ENCODE peak calls at places on chromosomes 13 and 19, in five cellular contexts. One of them, this sample, is unnamed.

GRCh38 chr13:43787518-43787891 is 733 bp upstream of the ENOX1 start:
- DNase-seq in fibroblast of lung: no peak
- DNase-seq in PC-9: no peak
- DNase-seq in HCT116: no peak
- DNase-seq in PC-3: peak; percentile 9
- DNase-seq in this sample: peak; percentile 9

GRCh38 chr13:46543307-46543706 is 9.7 kb upstream of the LRCH1 start:
- DNase-seq in fibroblast of lung: no peak
- DNase-seq in PC-9: no peak
- DNase-seq in HCT116: no peak
- DNase-seq in PC-3: no peak
- DNase-seq in this sample: no peak

GRCh38 chr13:110677731-110678545 is 28.0 kb downstream of the CARS2 start:
- DNase-seq in fibroblast of lung: peak; percentile 74
- DNase-seq in PC-9: no peak
- DNase-seq in HCT116: no peak
- DNase-seq in PC-3: no peak
- DNase-seq in this sample: no peak

GRCh38 chr13:60755380-60756163 is 358.6 kb downstream of the TDRD3 start:
- DNase-seq in fibroblast of lung: peak; percentile 2
- DNase-seq in PC-9: no peak
- DNase-seq in HCT116: no peak
- DNase-seq in PC-3: peak; percentile 18
- DNase-seq in this sample: no peak

GRCh38 chr13:65789815-65790214 is 1440.3 kb downstream of the PCDH9 start:
- DNase-seq in fibroblast of lung: peak; percentile 13
- DNase-seq in PC-9: no peak
- DNase-seq in HCT116: no peak
- DNase-seq in PC-3: peak; percentile 35
- DNase-seq in this sample: peak; percentile 4

GRCh38 chr19:46125447-46125846 is 959 bp upstream of the IGFL3 start:
- DNase-seq in fibroblast of lung: no peak
- DNase-seq in PC-9: no peak
- DNase-seq in HCT116: no peak
- DNase-seq in PC-3: no peak
- DNase-seq in this sample: no peak

GRCh38 chr13:99862243-99862642 is 109.3 kb downstream of the ZIC5 start:
- DNase-seq in fibroblast of lung: no peak
- DNase-seq in PC-9: no peak
- DNase-seq in HCT116: no peak
- DNase-seq in PC-3: no peak
- DNase-seq in this sample: no peak

GRCh38 chr13:113800576-113800926 is 41.5 kb downstream of the TMEM255B start:
- DNase-seq in fibroblast of lung: no peak
- DNase-seq in PC-9: no peak
- DNase-seq in HCT116: no peak
- DNase-seq in PC-3: no peak
- DNase-seq in this sample: no peak

GRCh38 chr13:70311175-70311574 is 202.9 kb upstream of the KLHL1 start:
- DNase-seq in fibroblast of lung: no peak
- DNase-seq in PC-9: no peak
- DNase-seq in HCT116: no peak
- DNase-seq in PC-3: no peak
- DNase-seq in this sample: no peak

GRCh38 chr13:40026174-40026585 is 370.7 kb downstream of the COG6 start:
- DNase-seq in fibroblast of lung: peak; percentile 73
- DNase-seq in PC-9: no peak
- DNase-seq in HCT116: no peak
- DNase-seq in PC-3: no peak
- DNase-seq in this sample: no peak

GRCh38 chr13:78657699-78658629 is 991 bp downstream of the OBI1 start:
- DNase-seq in fibroblast of lung: peak; percentile 4
- DNase-seq in PC-9: peak; percentile 84
- DNase-seq in HCT116: no peak
- DNase-seq in PC-3: peak; percentile 38
- DNase-seq in this sample: peak; percentile 53

GRCh38 chr13:95982144-95982543 is 71.1 kb downstream of the UGGT2 start:
- DNase-seq in fibroblast of lung: no peak
- DNase-seq in PC-9: no peak
- DNase-seq in HCT116: no peak
- DNase-seq in PC-3: no peak
- DNase-seq in this sample: no peak

GRCh38 chr13:97241761-97242160 is 19.6 kb downstream of the MBNL2 start:
- DNase-seq in fibroblast of lung: no peak
- DNase-seq in PC-9: no peak
- DNase-seq in HCT116: no peak
- DNase-seq in PC-3: no peak
- DNase-seq in this sample: no peak

GRCh38 chr19:2540646-2541454 is 64.9 kb downstream of the GADD45B start:
- DNase-seq in fibroblast of lung: peak; percentile 99
- DNase-seq in PC-9: peak; percentile 93
- DNase-seq in HCT116: peak; percentile 90
- DNase-seq in PC-3: peak; percentile 96
- DNase-seq in this sample: peak; percentile 100

GRCh38 chr13:29702912-29703351 is 107.4 kb upstream of the SLC7A1 start:
- DNase-seq in fibroblast of lung: peak; percentile 92
- DNase-seq in PC-9: peak; percentile 70
- DNase-seq in HCT116: no peak
- DNase-seq in PC-3: no peak
- DNase-seq in this sample: peak; percentile 96

DNA sequence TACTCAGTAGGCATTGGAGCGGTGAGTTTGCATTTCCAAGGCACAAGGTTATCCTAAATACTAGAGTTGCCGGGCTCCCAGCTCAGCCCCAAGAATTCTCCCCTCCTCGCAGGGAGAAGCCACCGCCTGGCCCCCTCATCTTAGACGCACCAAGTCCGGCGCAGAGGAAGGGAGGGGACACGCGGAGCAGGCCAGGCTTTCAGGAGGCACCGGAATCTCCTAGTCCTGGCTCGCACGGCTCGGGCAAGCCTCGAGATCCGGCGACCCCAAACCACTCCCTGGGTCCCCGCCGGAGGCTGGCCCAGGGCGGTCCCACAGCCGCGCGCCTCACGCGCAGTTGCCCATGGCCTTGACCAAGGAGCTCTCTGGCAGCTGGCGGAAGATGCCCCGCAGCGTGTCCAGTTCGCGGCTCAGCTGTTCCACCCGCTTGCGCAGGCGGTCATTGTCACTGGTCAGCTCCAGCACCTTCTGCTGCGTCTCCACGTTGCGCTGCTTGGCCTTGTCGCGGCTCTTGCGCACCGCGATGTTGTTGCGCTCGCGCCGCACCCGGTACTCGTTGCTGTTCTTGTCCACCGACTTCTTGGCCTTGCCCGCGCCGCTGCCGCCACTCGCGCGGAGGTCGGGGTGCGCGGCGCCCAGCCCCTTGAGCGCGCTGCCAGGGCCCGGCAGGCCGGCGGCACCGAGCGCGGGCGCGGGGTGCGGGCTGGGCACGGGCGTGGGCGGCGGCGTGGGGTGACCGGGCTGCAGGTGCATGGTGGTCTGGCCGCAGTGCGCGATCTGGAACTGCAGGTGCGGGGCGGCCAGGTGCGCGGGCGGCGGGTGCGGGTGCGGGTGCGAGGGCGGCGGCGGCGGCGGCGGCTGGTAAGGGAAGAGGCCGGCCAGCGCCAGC is 1.1 kb downstream of the CEBPA start:
- DNase-seq in fibroblast of lung: no peak
- DNase-seq in PC-9: no peak
- DNase-seq in HCT116: no peak
- DNase-seq in PC-3: no peak
- DNase-seq in this sample: peak; percentile 37
- TF ChIP-seq EZH2 in fibroblast of lung: peak; percentile 99
- TF ChIP-seq EZH2 in PC-9: no peak
- TF ChIP-seq EZH2 in HCT116: no peak
- TF ChIP-seq EZH2 in PC-3: no peak
- TF ChIP-seq EZH2 in this sample: no peak

DNA sequence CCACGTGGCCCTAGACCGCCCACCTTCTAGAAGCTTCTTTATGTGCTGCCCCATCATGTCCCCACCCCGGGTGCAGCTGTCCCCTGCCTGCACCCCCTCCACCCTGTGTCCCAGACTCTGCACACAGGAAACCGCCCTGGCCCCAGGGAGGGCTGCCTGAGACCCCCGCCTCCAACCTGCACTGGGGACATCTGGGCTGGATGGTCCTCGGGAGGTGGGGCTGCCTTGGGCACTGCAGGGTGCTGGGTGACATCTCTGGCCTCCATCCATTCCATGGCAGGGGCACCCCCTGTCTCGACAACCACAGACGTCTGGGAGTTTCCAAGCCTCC is 17.8 kb upstream of the ZBTB7A start:
- DNase-seq in fibroblast of lung: no peak
- DNase-seq in PC-9: no peak
- DNase-seq in HCT116: no peak
- DNase-seq in PC-3: no peak
- DNase-seq in this sample: no peak
- H2AFZ ChIP-seq in fibroblast of lung: no peak overlapping the region
- H2AFZ ChIP-seq in PC-9: no peak overlapping the region
- H2AFZ ChIP-seq in HCT116: no peak overlapping the region
- H2AFZ ChIP-seq in PC-3: peak overlapping the region; percentile 72
- H2AFZ ChIP-seq in this sample: no peak overlapping the region

DNA sequence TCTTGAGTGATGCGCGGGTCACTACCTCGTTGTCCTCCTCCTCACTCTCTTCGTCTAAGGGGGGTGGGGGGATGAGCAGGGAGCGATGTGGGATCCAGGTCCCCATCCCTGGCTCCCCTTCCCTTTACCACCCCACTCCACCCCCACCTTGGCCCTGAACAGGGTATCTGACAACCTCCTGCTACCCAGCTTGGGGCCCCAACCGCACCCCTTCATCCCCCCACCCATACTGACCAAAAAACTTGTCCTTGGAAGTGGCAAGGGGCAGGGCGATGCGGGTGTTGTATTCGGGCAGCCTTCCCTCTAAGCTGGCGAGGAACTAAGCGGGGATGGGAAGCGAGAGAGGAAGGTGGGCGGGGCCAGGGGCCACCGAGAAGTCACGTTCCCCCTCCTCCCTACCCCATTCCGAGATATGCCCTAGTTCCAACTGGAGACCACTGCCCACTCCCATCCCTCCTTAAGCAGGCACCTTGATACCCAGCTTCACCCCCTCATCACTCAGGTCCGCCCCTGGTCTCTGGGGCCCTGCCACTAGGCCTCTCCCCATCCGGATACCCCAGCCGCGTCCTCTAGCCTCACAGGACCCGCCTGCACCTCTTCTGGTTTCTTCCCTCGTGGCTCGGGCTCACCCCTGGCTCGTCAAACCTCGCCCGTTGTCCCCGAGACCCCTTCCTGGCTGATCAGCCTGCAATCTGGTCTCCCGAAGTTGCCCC is 1.9 kb upstream of the RGL3 start:
- DNase-seq in fibroblast of lung: no peak
- DNase-seq in PC-9: no peak
- DNase-seq in HCT116: no peak
- DNase-seq in PC-3: no peak
- DNase-seq in this sample: no peak
- TF ChIP-seq EZH2 in fibroblast of lung: no peak
- TF ChIP-seq EZH2 in PC-9: no peak
- TF ChIP-seq EZH2 in HCT116: no peak
- TF ChIP-seq EZH2 in PC-3: no peak
- TF ChIP-seq EZH2 in this sample: no peak

GRCh38 chr13:109141716-109142115 is 512.3 kb downstream of the MYO16 start:
- DNase-seq in fibroblast of lung: no peak
- DNase-seq in PC-9: no peak
- DNase-seq in HCT116: no peak
- DNase-seq in PC-3: no peak
- DNase-seq in this sample: no peak
- H2AFZ ChIP-seq in fibroblast of lung: no peak overlapping the region
- H2AFZ ChIP-seq in PC-9: no peak overlapping the region
- H2AFZ ChIP-seq in HCT116: no peak overlapping the region
- H2AFZ ChIP-seq in PC-3: no peak overlapping the region
- H2AFZ ChIP-seq in this sample: no peak overlapping the region

DNA sequence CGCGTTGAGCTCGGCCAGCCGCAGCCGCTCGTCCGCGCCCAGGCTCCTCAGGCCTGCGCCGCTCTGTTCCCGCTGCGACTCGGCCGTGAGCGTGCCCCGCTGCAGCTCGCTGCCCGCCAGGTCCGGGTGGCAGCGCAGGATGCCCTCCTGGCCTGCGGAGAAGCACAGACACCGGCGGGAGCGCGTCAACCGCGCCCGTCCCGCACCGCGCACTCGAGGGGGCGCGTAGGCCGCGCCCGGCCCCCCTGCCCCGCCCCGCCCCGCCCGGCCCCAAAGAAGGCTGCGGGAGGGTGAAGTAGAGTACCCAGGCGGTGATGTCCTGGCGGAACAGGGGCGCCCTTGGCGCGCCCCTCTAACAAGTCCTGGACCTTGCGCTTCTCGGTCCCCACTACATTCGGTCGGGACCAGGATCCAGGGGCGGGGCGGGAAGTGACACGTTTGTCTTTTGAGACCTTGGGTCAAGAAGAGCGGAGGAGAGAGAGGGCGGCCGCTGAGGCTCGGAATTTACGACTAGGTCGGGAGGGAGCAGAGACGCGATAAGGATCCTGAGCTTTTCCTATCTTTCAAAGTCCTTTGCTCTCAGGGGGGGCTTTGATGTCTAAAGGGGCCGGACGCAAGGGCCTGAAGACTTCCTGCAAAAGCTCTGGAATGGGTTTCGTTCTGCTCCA is 9.3 kb upstream of the CDX2 start:
- DNase-seq in fibroblast of lung: no peak
- DNase-seq in PC-9: no peak
- DNase-seq in HCT116: no peak
- DNase-seq in PC-3: no peak
- DNase-seq in this sample: no peak
- TF ChIP-seq EZH2 in fibroblast of lung: no peak
- TF ChIP-seq EZH2 in PC-9: no peak
- TF ChIP-seq EZH2 in HCT116: no peak
- TF ChIP-seq EZH2 in PC-3: no peak
- TF ChIP-seq EZH2 in this sample: no peak

GRCh38 chr19:7868671-7869452 is 5.3 kb downstream of the PRR36 start:
- DNase-seq in fibroblast of lung: peak; percentile 34
- DNase-seq in PC-9: peak; percentile 90
- DNase-seq in HCT116: peak; percentile 92
- DNase-seq in PC-3: peak; percentile 95
- DNase-seq in this sample: peak; percentile 72
- H2AFZ ChIP-seq in fibroblast of lung: peak overlapping the region; percentile 31
- H2AFZ ChIP-seq in PC-9: peak overlapping the region; percentile 75
- H2AFZ ChIP-seq in HCT116: no peak overlapping the region
- H2AFZ ChIP-seq in PC-3: peak overlapping the region; percentile 93
- H2AFZ ChIP-seq in this sample: peak overlapping the region; percentile 53

DNA sequence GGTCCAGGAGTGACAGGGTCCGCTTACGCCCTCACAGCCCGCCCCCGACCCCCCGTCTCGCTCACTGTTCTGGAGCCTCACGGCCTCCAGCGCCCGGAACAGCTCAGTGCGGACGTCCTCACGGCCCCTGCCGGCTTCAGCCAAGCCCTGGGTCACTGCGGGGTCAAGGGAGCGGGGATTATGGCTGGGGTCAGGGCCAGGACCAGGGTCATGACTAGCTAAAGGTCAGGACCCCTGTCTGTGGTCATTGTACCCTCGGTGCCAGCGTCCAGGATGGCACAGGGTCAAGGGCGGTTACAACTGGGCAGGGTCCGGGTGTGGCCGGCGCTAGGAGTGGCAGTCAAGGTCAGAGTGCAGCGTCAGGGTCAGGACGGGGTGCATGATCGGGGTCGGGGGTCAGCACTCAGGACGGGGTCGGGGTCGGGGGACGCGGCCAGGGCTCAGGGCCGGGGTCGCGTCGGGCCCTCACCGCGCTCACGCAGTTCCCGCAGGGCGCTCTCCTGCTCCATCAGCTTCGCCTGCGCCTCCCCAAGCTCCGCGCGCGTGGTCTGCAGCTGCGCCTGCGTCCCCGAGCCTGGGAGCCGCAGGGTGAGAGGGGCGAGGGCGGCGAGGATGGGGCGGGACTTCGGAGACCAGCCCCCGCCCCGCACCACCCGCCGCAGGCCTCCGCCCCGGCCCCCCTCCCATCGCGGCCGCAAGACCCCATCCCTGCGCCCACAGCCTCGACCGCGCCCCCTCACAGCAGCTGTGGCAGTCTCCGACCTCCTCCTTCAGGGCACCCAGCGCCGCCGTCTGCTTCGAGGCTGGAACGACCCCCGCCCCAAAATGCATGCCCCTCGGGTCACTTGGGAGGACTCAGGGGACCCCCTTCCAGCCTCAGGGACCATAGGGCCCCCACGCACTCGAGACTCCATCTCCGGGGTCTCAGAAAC is 1.4 kb downstream of the CLEC4G start:
- DNase-seq in fibroblast of lung: no peak
- DNase-seq in PC-9: no peak
- DNase-seq in HCT116: no peak
- DNase-seq in PC-3: no peak
- DNase-seq in this sample: no peak
- TF ChIP-seq EZH2 in fibroblast of lung: no peak
- TF ChIP-seq EZH2 in PC-9: no peak
- TF ChIP-seq EZH2 in HCT116: no peak
- TF ChIP-seq EZH2 in PC-3: no peak
- TF ChIP-seq EZH2 in this sample: no peak